ENCODE peak calls at places on chromosomes 2 and 18, in ten cellular contexts. K, F, A, V, D, O, M, N, R and C are unnamed samples.

GRCh38 chr2:237281900-237282306 is 132.1 kb downstream of the COL6A3 start:
- DNase-seq in V (no peak), F (no peak), N (no peak), K (no peak), M (peak; percentile 63), R (peak; percentile 92), D (peak; percentile 91), O (no peak), A (no peak), C (peak; percentile 89)

GRCh38 chr2:177234267-177234666 is 21.7 kb downstream of the HNRNPA3 start:
- DNase-seq in A (no peak), D (no peak), R (no peak), V (no peak), K (no peak), O (no peak), N (no peak), M (no peak), F (no peak), C (no peak)

GRCh38 chr2:9403924-9404323 is 19.4 kb downstream of the ITGB1BP1 start:
- DNase-seq in R (peak; percentile 86), A (no peak), M (no peak), N (no peak), D (no peak), K (no peak), O (no peak), V (no peak), F (no peak), C (no peak)

GRCh38 chr2:1807167-1807566 is 62.9 kb upstream of the PXDN start:
- DNase-seq in M (no peak), F (no peak), O (no peak), R (no peak), N (no peak), V (no peak), K (no peak), A (no peak), D (no peak), C (no peak)

GRCh38 chr18:58361212-58361611 is 267.7 kb downstream of the ALPK2 start:
- DNase-seq in K (no peak), M (no peak), V (no peak), F (no peak), O (no peak), R (peak; percentile 12), A (no peak), N (no peak), D (no peak), C (no peak)

GRCh38 chr18:62485684-62486083 is 37.1 kb upstream of the ZCCHC2 start:
- DNase-seq in D (peak; percentile 97), M (peak; percentile 38), F (no peak), A (peak; percentile 51), R (peak; percentile 85), V (peak; percentile 86), N (no peak), O (no peak), K (no peak), C (peak; percentile 43)

GRCh38 chr2:33033524-33034150 is 86.9 kb downstream of the LTBP1 start:
- DNase-seq in D (peak; percentile 45), M (no peak), A (no peak), N (no peak), F (no peak), K (no peak), R (peak; percentile 85), V (peak; percentile 31), O (no peak), C (peak; percentile 58)

GRCh38 chr18:58452392-58453166 is 176.3 kb downstream of the ALPK2 start:
- DNase-seq in V (no peak), M (no peak), N (no peak), R (no peak), O (no peak), F (no peak), D (peak; percentile 13), A (no peak), K (no peak), C (no peak)

GRCh38 chr2:71070294-71071025 is 2.0 kb downstream of the NAGK start:
- DNase-seq in V (peak; percentile 41), M (no peak), O (no peak), A (no peak), R (peak; percentile 65), N (peak; percentile 17), K (no peak), D (peak; percentile 31), F (no peak), C (peak; percentile 50)

GRCh38 chr18:67410671-67411070 is 105.8 kb downstream of the DSEL start:
- DNase-seq in K (no peak), D (no peak), O (no peak), M (no peak), F (no peak), V (no peak), R (peak; percentile 63), N (no peak), A (no peak), C (peak; percentile 62)

GRCh38 chr18:47953471-47953931 is 23.0 kb upstream of the SMAD2 start:
- DNase-seq in O (no peak), D (peak; percentile 81), F (no peak), N (no peak), V (peak; percentile 78), A (no peak), R (no peak), M (peak; percentile 30), K (no peak), C (peak; percentile 68)

GRCh38 chr18:76208632-76209308 is 286.3 kb downstream of the ZNF516 start:
- DNase-seq in D (no peak), M (no peak), R (no peak), N (no peak), O (no peak), A (no peak), F (no peak), V (no peak), K (no peak), C (no peak)

GRCh38 chr2:86079981-86080911 is 25.4 kb downstream of the POLR1A start:
- DNase-seq in F (peak; percentile 90), V (peak; percentile 70), D (peak; percentile 68), M (no peak), O (peak; percentile 25), N (peak; percentile 74), R (peak; percentile 85), K (peak; percentile 74), A (no peak), C (peak; percentile 73)

GRCh38 chr2:118632921-118633320 is 214.5 kb downstream of the EN1 start:
- DNase-seq in K (no peak), D (no peak), F (no peak), O (no peak), A (no peak), N (no peak), R (no peak), M (no peak), V (no peak), C (no peak)

GRCh38 chr2:18244840-18245239 is 315.6 kb downstream of the RDH14 start:
- DNase-seq in R (no peak), D (no peak), K (no peak), A (no peak), F (no peak), O (no peak), M (no peak), N (no peak), V (no peak), C (peak; percentile 24)

GRCh38 chr2:233460726-233461431 is 105.7 kb downstream of the USP40 start:
- DNase-seq in R (no peak), O (peak; percentile 72), K (no peak), M (no peak), D (no peak), F (no peak), N (peak; percentile 39), V (no peak), A (no peak), C (no peak)

GRCh38 chr18:42268793-42269192 is 313.8 kb downstream of the PIK3C3 start:
- DNase-seq in R (no peak), F (no peak), A (no peak), O (no peak), K (no peak), M (no peak), N (no peak), D (no peak), V (no peak), C (no peak)

GRCh38 chr2:66201242-66201641 is 233.7 kb upstream of the MEIS1 start:
- DNase-seq in D (no peak), M (no peak), N (no peak), F (no peak), V (no peak), K (no peak), R (no peak), O (no peak), A (no peak), C (no peak)

GRCh38 chr2:10303634-10304378 is 1.1 kb downstream of the HPCAL1 start:
- DNase-seq in N (peak; percentile 56), V (peak; percentile 33), A (peak; percentile 38), O (peak; percentile 57), D (peak; percentile 46), K (no peak), F (no peak), M (peak; percentile 30), R (peak; percentile 49), C (peak; percentile 70)

GRCh38 chr2:37561615-37562569 is 109.5 kb downstream of the CDC42EP3 start:
- DNase-seq in F (no peak), N (no peak), V (peak; percentile 95), M (peak; percentile 69), A (peak; percentile 90), R (peak; percentile 96), O (no peak), D (peak; percentile 93), K (no peak), C (peak; percentile 86)

GRCh38 chr2:235768606-235769005 is 274.8 kb downstream of the AGAP1 start:
- DNase-seq in M (no peak), A (no peak), R (no peak), K (no peak), D (no peak), V (no peak), O (no peak), N (no peak), F (no peak), C (peak; percentile 27)

GRCh38 chr18:8389391-8390340 is 219.6 kb upstream of the RAB12 start:
- DNase-seq in K (no peak), D (peak; percentile 77), M (no peak), R (peak; percentile 92), A (peak; percentile 48), O (peak; percentile 5), F (no peak), N (peak; percentile 42), V (peak; percentile 57), C (peak; percentile 74)